ENCODE peak calls at places on chromosomes 1 and 21, in six cellular contexts. C is AG09309, L is GM12865, S is psoas muscle, J is A549, W is MCF 10A. T is an unnamed sample.
A peak's percentile ranks its signal among the peaks of the same experiment; 100 is the strongest.

GRCh38 chr21:43286196-43286595 is 117.4 kb downstream of the CRYAA start:
- DNase-seq in C (no peak), W (no peak), S (no peak), J (no peak), L (no peak), T (no peak)

GRCh38 chr1:147597010-147597409 is 55.7 kb downstream of the BCL9 start:
- DNase-seq in C (no peak), S (no peak), W (no peak), J (no peak), L (no peak), T (no peak)

GRCh38 chr1:224592636-224593579 is 23.2 kb upstream of the CNIH3 start:
- DNase-seq in L (peak; percentile 44), S (no peak), W (peak; percentile 86), C (peak; percentile 79), J (no peak), T (no peak)

GRCh38 chr1:110872366-110872744 is 593 bp upstream of the CD53 start:
- DNase-seq in S (no peak), W (no peak), L (peak; percentile 85), C (no peak), J (no peak), T (no peak)

GRCh38 chr1:210251680-210252490 is 19.3 kb downstream of the SERTAD4 start:
- DNase-seq in C (no peak), L (no peak), J (no peak), W (no peak), S (no peak), T (peak; percentile 37)

GRCh38 chr1:85465099-85465790 is at the start of gene DDAH1:
- DNase-seq in W (peak; percentile 51), C (no peak), J (peak; percentile 46), L (peak; percentile 52), S (peak; percentile 69), T (peak; percentile 60)

GRCh38 chr1:116766616-116767469 is 12.6 kb downstream of the CD2 start:
- DNase-seq in L (no peak), C (no peak), W (no peak), J (no peak), S (no peak), T (no peak)

GRCh38 chr21:33751120-33751519 is 108.8 kb downstream of the ITSN1 start:
- DNase-seq in J (no peak), C (peak; percentile 2), L (no peak), W (no peak), S (no peak), T (no peak)

GRCh38 chr1:5779608-5780323 is 212.5 kb downstream of the NPHP4 start:
- DNase-seq in S (peak; percentile 22), L (no peak), J (no peak), W (peak; percentile 27), C (no peak), T (no peak)

GRCh38 chr1:39955547-39956539 is 898 bp downstream of the MFSD2A start:
- DNase-seq in J (peak; percentile 30), W (peak; percentile 72), C (no peak), S (no peak), L (peak; percentile 77), T (peak; percentile 85)

GRCh38 chr21:32278068-32278467 is 781 bp downstream of the MIS18A start:
- DNase-seq in L (peak; percentile 23), C (no peak), W (no peak), J (no peak), S (no peak), T (no peak)

GRCh38 chr1:206739411-206740076 is 31.0 kb upstream of the IL19 start:
- DNase-seq in J (no peak), S (no peak), W (no peak), C (no peak), L (peak; percentile 99), T (peak; percentile 81)

GRCh38 chr1:77533660-77534295 is 148.7 kb downstream of the ZZZ3 start:
- DNase-seq in L (peak; percentile 64), J (peak; percentile 29), S (peak; percentile 64), C (no peak), W (peak; percentile 71), T (peak; percentile 71)

GRCh38 chr1:228058981-228059535 is 23.4 kb upstream of the ARF1 start:
- DNase-seq in L (no peak), C (no peak), J (no peak), W (no peak), S (peak; percentile 47), T (no peak)

GRCh38 chr21:35150562-35151226 is 101.6 kb upstream of the RUNX1 start:
- DNase-seq in C (no peak), J (no peak), L (no peak), W (no peak), S (no peak), T (no peak)

GRCh38 chr1:32989160-32989894 is 24.7 kb upstream of the RNF19B start:
- DNase-seq in C (peak; percentile 89), J (no peak), L (peak; percentile 65), W (peak; percentile 98), S (peak; percentile 78), T (no peak)

GRCh38 chr1:102627145-102627544 is 481.2 kb downstream of the COL11A1 start:
- DNase-seq in S (no peak), C (no peak), J (no peak), L (no peak), W (no peak), T (no peak)

GRCh38 chr1:192559115-192560006 is 16.2 kb upstream of the RGS1 start:
- DNase-seq in J (no peak), L (peak; percentile 81), W (peak; percentile 84), C (peak; percentile 84), S (no peak), T (no peak)

GRCh38 chr1:240486596-240486995 is 125.4 kb downstream of the GREM2 start:
- DNase-seq in C (no peak), W (no peak), J (no peak), S (no peak), L (no peak), T (no peak)

GRCh38 chr1:156689960-156690672 is 12.9 kb upstream of the NES start:
- DNase-seq in C (no peak), L (no peak), J (no peak), S (no peak), W (no peak), T (no peak)

GRCh38 chr1:11984559-11984958 is 4.3 kb downstream of the MFN2 start:
- DNase-seq in L (no peak), W (no peak), C (no peak), S (no peak), J (no peak), T (no peak)

GRCh38 chr1:33640114-33640660 is 167.7 kb downstream of the ZSCAN20 start:
- DNase-seq in J (no peak), W (no peak), L (no peak), C (no peak), S (no peak), T (no peak)

GRCh38 chr1:200346744-200347143 is 63.1 kb downstream of the ZNF281 start:
- DNase-seq in L (no peak), C (peak; percentile 95), S (no peak), W (peak; percentile 52), J (no peak), T (no peak)

GRCh38 chr1:79614762-79615161 is 608.2 kb upstream of the ADGRL4 start:
- DNase-seq in L (no peak), C (no peak), S (no peak), J (no peak), W (peak; percentile 13), T (no peak)

DNA sequence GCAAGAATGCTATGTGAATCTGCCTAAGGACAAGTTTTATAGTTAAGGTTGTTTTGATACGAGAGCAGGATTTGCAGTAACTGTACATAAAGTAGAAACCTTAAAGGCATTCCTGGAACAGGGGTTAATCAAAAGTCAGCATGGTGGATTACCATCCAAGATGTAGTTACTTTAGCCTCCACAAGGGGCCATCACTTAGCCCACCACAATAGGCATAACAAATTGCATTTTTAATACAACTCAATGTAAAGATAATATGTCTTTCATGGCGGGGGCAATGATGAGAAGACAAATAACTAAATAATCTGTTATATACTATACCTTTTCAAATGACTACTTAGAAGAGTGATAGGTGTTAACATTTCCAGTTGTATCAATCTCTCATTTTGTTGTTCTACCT is 611.2 kb upstream of the ADGRL4 start:
- DNase-seq in L (no peak), S (no peak), C (no peak), W (no peak), J (no peak), T (no peak)
- TF ChIP-seq CTCF in L (peak; percentile 34), S (no peak), C (no peak), W (peak; percentile 25), J (no peak), T (no peak)

DNA sequence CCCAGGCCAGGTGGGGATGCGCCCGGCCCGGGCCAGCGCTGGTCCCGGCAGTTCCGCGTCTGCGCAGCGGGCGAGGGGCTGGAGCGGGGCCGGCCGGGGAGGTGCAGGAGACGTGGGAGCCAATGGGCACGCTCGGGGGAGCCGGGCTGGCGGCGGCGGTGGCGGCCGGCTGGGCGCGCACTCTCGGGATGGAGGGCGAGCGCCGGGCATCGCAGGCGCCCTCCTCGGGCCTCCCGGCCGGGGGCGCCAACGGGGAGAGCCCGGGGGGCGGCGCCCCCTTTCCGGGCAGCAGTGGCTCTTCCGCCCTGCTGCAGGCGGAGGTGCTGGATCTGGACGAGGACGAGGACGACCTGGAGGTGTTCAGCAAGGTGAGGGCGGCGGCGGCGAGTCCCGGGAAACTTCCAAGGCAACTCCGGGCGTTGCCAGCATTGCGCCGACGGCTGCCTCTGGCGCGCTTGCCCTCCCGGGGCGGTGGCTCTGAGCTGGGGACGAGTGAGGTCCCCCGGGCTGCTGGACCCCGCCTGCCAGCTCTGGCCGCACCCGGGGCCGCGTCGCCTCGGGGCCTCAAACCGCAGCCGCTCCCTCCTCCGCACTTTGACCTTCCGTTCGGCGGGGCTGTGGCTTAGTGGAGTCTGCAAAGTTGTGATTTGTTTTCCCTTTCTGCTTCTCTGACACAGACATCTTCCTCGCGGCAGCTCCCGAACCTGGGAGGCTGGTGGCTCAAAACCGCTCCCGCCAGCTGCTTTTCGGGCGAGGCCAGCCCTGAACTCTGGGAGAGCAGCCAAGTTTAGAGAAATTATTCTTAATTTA is at the start of gene SNX7:
- DNase-seq in C (no peak), L (no peak), S (peak; percentile 86), J (peak; percentile 59), W (peak; percentile 81), T (peak; percentile 54)
- TF ChIP-seq CTCF in C (no peak), L (no peak), S (no peak), J (peak; percentile 22), W (peak; percentile 5), T (no peak)

DNA sequence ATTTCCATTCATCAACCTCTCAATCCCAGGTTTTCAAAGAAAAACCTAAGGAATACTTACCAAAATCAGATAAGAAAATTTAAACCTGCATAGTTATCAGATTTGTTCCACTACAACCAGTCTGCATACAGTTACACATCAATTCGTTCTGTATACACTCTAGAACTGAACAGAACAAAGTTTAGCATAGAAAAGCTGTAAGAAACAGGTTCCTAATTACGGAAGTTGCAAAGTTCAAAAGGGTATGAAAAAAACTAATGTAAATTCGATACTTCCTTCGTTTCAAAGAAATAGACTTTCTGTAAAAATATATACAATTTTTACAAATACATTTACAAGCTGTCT is 3.1 kb downstream of the MCL1 start:
- DNase-seq in S (no peak), L (no peak), J (no peak), W (no peak), C (no peak), T (no peak)
- TF ChIP-seq CTCF in S (no peak), L (no peak), J (no peak), W (no peak), C (no peak), T (no peak)

GRCh38 chr1:9870572-9870971 is 39.5 kb downstream of the CTNNBIP1 start:
- DNase-seq in C (no peak), J (no peak), S (peak; percentile 18), L (peak; percentile 29), W (no peak), T (no peak)
- TF ChIP-seq CTCF in C (no peak), J (no peak), S (no peak), L (no peak), W (no peak), T (no peak)

T was measured in GM13976.